ENCODE peak calls at places on chromosomes 11 and 22, in four cellular contexts. F, N, K and P are unnamed samples.

GRCh38 chr11:34151916-34152845 is 46.8 kb downstream of the NAT10 start:
- DNase-seq in F (no peak), N (no peak), K (no peak), P (no peak)

GRCh38 chr22:44888491-44888941 is 121.3 kb downstream of the PHF21B start:
- DNase-seq in F (no peak), N (no peak), K (no peak), P (no peak)

GRCh38 chr11:67267188-67268035 is 1.1 kb downstream of the GRK2 start:
- DNase-seq in F (no peak), N (peak; percentile 61), K (peak; percentile 37), P (no peak)

GRCh38 chr11:70610561-70610960 is 212.2 kb downstream of the CTTN start:
- DNase-seq in F (no peak), N (no peak), K (no peak), P (no peak)

GRCh38 chr22:40107756-40108437 is 69.8 kb upstream of the TNRC6B start:
- DNase-seq in F (no peak), N (no peak), K (no peak), P (no peak)

GRCh38 chr11:66184728-66185127 is 83.7 kb upstream of the RAB1B start:
- DNase-seq in F (no peak), N (no peak), K (no peak), P (no peak)

GRCh38 chr22:27748355-27749168 is 53.0 kb downstream of the MN1 start:
- DNase-seq in F (no peak), N (no peak), K (no peak), P (no peak)

GRCh38 chr11:15688351-15688792 is 573.6 kb downstream of the INSC start:
- DNase-seq in F (no peak), N (no peak), K (no peak), P (no peak)

GRCh38 chr11:28243596-28243995 is 135.4 kb downstream of the METTL15 start:
- DNase-seq in F (no peak), N (no peak), K (no peak), P (no peak)

GRCh38 chr11:65401073-65401802 is 14.8 kb downstream of the FRMD8 start:
- DNase-seq in F (no peak), N (no peak), K (no peak), P (no peak)

GRCh38 chr11:26947379-26947844 is 46.5 kb upstream of the FIBIN start:
- DNase-seq in F (no peak), N (no peak), K (no peak), P (no peak)

GRCh38 chr11:63918576-63919171 is 1.7 kb upstream of the RCOR2 start:
- DNase-seq in F (no peak), N (no peak), K (peak; percentile 42), P (no peak)

GRCh38 chr11:45354976-45355705 is 69.0 kb upstream of the SYT13 start:
- DNase-seq in F (no peak), N (no peak), K (peak; percentile 77), P (peak; percentile 47)

GRCh38 chr22:27896251-27896650 is 22.8 kb downstream of the PITPNB start:
- DNase-seq in F (peak; percentile 53), N (no peak), K (no peak), P (no peak)

GRCh38 chr11:10925149-10925926 is 67.5 kb upstream of the ZBED5 start:
- DNase-seq in F (no peak), N (no peak), K (no peak), P (no peak)

GRCh38 chr11:109734602-109735001 is 312.6 kb downstream of the C11orf87 start:
- DNase-seq in F (no peak), N (no peak), K (no peak), P (no peak)

GRCh38 chr11:86202013-86202336 is 42.6 kb upstream of the EED start:
- DNase-seq in F (no peak), N (no peak), K (no peak), P (no peak)

GRCh38 chr11:34223021-34223813 is 117.8 kb downstream of the NAT10 start:
- DNase-seq in F (no peak), N (no peak), K (no peak), P (no peak)

GRCh38 chr11:88480217-88480616 is 142.7 kb upstream of the CTSC start:
- DNase-seq in F (no peak), N (no peak), K (no peak), P (peak; percentile 86)

GRCh38 chr22:40204331-40205116 is 26.8 kb downstream of the TNRC6B start:
- DNase-seq in F (no peak), N (peak; percentile 59), K (no peak), P (no peak)

GRCh38 chr22:32880906-32881596 is 79.5 kb downstream of the TIMP3 start:
- DNase-seq in F (no peak), N (no peak), K (peak; percentile 87), P (peak; percentile 4)

GRCh38 chr11:43507171-43507570 is 148.5 kb downstream of the TTC17 start:
- DNase-seq in F (no peak), N (no peak), K (no peak), P (no peak)

GRCh38 chr11:110762596-110762995 is 50.4 kb upstream of the ARHGAP20 start:
- DNase-seq in F (no peak), N (no peak), K (no peak), P (no peak)

DNA sequence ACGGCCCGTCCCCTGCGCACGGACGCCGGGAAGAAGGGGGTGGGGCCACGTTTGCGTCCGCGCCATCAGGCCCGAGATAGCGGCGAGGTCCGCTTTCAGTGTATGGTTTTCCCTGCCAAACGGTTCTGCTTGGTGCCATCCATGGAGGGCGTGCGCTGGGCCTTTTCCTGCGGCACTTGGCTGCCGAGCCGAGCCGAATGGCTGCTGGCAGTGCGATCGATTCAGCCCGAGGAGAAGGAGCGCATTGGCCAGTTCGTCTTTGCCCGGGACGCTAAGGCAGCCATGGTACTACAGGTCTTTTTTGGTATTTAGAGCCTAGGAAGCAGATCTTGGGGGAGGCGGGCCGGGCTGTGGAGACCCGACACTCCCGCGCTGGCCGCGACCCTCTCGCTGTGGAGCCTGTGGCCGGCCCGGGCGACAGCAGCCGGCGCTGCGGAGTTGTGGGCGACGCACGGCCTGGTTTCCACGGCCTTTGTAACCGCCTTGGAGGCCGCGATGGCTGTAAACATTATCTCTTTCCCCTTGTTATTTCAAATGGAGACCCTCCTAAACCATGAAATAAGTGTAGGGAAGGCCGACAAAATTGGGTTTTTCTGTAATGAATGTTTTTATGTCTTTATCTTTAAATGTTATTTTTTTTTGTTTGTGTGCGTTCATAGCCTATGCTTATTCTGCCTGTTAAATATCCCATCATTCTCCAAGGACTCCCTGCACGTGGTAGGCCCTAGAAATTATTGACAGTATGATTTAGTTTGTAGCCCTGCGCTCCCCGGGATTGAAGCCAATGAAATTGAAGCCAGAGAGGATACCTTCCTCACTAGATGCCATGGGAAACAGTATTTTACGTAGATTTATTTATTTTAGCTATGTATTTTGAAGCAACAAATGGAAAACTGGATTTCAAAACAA is at the start of gene AASDHPPT:
- DNase-seq in F (no peak), N (peak; percentile 46), K (peak; percentile 17), P (peak; percentile 79)
- TF ChIP-seq MYC in F (no peak), N (peak; percentile 72), K (peak; percentile 67), P (no peak)

DNA sequence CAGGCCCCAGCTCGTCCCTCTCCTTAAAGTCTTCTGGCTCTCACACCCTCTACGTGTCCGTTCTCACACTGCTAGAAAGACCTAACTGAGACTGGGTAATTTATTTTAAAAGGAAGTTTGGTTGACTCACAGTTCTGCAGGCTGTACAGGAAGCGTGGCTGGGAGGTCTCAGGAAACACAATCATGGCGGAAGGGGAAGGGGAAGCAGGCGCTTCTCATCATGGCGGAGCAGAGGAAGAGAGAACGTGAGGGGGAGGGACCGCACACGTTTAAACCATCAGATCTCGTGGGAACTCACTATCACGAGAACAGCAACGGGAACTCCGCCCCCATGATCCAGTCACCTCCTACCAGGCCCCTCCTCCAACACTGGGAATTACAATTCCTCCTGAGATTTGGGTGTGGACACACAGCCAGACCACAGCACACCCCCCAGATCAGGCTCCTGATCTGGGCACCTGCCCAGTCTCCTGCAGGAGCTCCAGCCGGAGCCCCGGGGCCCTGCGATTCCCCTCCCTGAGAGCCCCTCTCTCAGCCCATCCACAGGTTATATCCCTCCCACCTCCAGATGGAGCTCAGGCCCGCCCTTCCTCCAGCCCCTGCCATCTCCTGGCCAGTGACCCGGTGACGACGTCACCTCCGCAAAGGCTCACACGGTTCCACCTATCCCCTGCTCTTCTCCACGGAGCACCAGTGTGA is 170.2 kb downstream of the BRD1 start:
- DNase-seq in F (peak; percentile 67), N (no peak), K (peak; percentile 81), P (peak; percentile 96)
- H2AFZ ChIP-seq in F (peak overlapping the region; percentile 84), N (no peak overlapping the region), K (peak overlapping the region; percentile 83), P (peak overlapping the region; percentile 84)

DNA sequence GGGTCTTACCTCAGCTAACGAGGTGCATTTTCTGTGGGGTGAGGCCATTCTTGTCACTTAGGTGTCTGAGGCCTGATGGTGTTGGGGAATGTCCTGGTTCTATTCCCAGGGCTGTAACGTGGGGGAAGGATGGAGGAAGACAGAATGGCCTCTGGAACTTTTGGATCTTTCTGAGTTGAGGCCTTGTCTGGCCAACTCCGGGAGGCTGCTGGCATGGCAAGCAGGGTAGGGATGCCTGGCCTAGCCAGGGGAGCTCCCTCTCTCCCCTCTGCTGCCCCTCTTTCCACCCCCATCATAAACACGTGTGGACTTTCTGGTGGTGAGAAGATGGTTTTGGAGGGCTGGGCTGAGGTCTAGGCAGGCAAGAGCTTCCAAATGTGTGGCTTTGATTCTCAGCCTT is 30.7 kb downstream of the ZBTB16 start:
- DNase-seq in F (no peak), N (no peak), K (no peak), P (no peak)
- TF ChIP-seq MYC in F (no peak), N (no peak), K (no peak), P (no peak)

DNA sequence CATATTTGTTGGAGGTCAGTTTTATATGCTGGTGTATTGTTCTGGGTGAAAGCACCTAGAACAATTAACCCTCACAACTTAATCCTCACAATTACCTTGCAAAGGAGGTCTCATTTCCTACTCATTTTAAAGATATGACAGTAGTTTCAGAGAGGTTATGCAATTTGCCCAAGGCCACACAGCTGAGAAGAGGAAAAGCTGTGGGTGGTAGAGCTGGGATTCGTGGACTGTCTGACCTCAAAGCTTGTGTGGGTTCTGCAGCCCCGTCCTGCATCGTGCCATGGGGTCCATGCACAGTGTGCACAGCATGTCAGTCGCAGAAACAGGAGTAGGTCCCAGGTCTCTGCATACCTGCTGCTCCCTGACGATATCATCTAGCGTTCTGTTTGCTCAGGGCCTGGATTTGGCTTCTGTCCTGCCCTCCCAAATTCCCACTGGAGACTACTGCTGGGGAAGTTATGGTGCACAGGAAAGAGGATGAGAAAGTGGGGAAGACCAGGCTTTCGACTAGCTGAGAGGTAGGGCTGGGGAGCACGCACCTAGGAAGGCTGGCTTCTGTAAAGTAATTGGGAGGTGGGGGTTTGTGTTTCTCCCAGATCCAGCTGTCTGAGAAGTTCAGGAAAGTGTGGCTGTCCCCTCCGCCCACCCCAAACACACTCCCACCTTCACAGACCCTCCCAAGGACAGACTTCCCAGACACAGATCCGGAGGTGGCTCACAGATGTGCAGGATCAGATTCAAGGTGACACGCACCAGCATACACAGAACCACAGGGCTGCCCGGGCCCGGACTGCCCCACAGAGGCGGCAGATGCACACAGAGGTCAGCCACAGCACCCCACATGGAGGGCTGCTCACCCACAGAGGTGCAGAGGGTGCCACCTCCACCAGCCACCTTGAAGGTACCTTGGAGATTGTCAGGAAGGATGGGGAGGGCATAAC is 2.0 kb downstream of the BACE1 start:
- DNase-seq in F (no peak), N (no peak), K (no peak), P (no peak)
- H2AFZ ChIP-seq in F (no peak overlapping the region), N (no peak overlapping the region), K (no peak overlapping the region), P (no peak overlapping the region)

GRCh38 chr22:20584029-20584871 is 76.8 kb downstream of the MED15 start:
- DNase-seq in F (no peak), N (no peak), K (no peak), P (no peak)
- TF ChIP-seq MYC in F (no peak), N (no peak), K (no peak), P (no peak)